ENCODE peak calls at places on chromosomes 7 and 10, in nine cellular contexts. M is CD8-positive, alpha-beta T cell; B is tibial nerve; J is left ventricle myocardium inferior; L is fibroblast of lung; H is PC-9; W is IMR-90; N is AG04450; I is fibroblast of pulmonary artery. F is an unnamed sample.

GRCh38 chr10:117174439-117175214 is 22.7 kb upstream of the KCNK18 start:
- DNase-seq in M (peak; percentile 82), B (peak; percentile 66), J (peak; percentile 60), L (peak; percentile 55), H (peak; percentile 74), W (peak; percentile 57), N (peak; percentile 32), I (peak; percentile 78), F (peak; percentile 71)

GRCh38 chr7:147997636-147998035 is 592.9 kb upstream of the C7orf33 start:
- DNase-seq in M (no peak), B (no peak), J (no peak), L (no peak), H (no peak), W (no peak), N (no peak), I (no peak), F (no peak)

GRCh38 chr7:47803029-47803428 is 145.2 kb downstream of the PKD1L1 start:
- DNase-seq in M (no peak), B (no peak), J (no peak), L (no peak), H (no peak), W (no peak), N (no peak), I (no peak), F (no peak)

GRCh38 chr10:48468866-48469511 is 135.9 kb downstream of the ARHGAP22 start:
- DNase-seq in M (no peak), B (no peak), J (no peak), L (no peak), H (no peak), W (no peak), N (no peak), I (no peak), F (no peak)

GRCh38 chr7:70775570-70776156 is 356.3 kb upstream of the GALNT17 start:
- DNase-seq in M (no peak), B (no peak), J (no peak), L (peak; percentile 30), H (no peak), W (no peak), N (no peak), I (peak; percentile 14), F (no peak)

GRCh38 chr10:98168147-98168546 is 33.7 kb downstream of the R3HCC1L start:
- DNase-seq in M (no peak), B (no peak), J (no peak), L (no peak), H (no peak), W (no peak), N (no peak), I (no peak), F (no peak)

GRCh38 chr7:121107923-121108498 is 119.5 kb downstream of the CPED1 start:
- DNase-seq in M (no peak), B (no peak), J (no peak), L (peak; percentile 55), H (no peak), W (peak; percentile 78), N (no peak), I (peak; percentile 86), F (no peak)

GRCh38 chr10:85851300-85851699 is 515.3 kb downstream of the GRID1 start:
- DNase-seq in M (no peak), B (no peak), J (no peak), L (peak; percentile 82), H (no peak), W (no peak), N (no peak), I (peak; percentile 14), F (no peak)

GRCh38 chr7:55552320-55553086 is 19.8 kb downstream of the VOPP1 start:
- DNase-seq in M (no peak), B (no peak), J (no peak), L (peak; percentile 93), H (peak; percentile 90), W (peak; percentile 90), N (no peak), I (peak; percentile 87), F (peak; percentile 36)

GRCh38 chr7:128393526-128394330 is 16.1 kb downstream of the IMPDH1 start:
- DNase-seq in M (no peak), B (no peak), J (no peak), L (no peak), H (no peak), W (no peak), N (no peak), I (no peak), F (no peak)

GRCh38 chr7:100475549-100475948 is 3.5 kb downstream of the TSC22D4 start:
- DNase-seq in M (peak; percentile 27), B (peak; percentile 72), J (peak; percentile 66), L (no peak), H (no peak), W (no peak), N (no peak), I (no peak), F (no peak)

GRCh38 chr10:69800109-69800508 is 1.6 kb upstream of the COL13A1 start:
- DNase-seq in M (no peak), B (no peak), J (no peak), L (peak; percentile 57), H (peak; percentile 49), W (peak; percentile 75), N (peak; percentile 57), I (peak; percentile 74), F (peak; percentile 70)

GRCh38 chr7:42134276-42134871 is 102.6 kb downstream of the GLI3 start:
- DNase-seq in M (no peak), B (no peak), J (no peak), L (no peak), H (no peak), W (no peak), N (no peak), I (no peak), F (no peak)

GRCh38 chr7:54904986-54905385 is 113.8 kb upstream of the EGFR start:
- DNase-seq in M (no peak), B (no peak), J (no peak), L (no peak), H (no peak), W (no peak), N (no peak), I (no peak), F (no peak)

GRCh38 chr7:40455485-40455884 is 320.7 kb downstream of the SUGCT start:
- DNase-seq in M (no peak), B (no peak), J (no peak), L (no peak), H (no peak), W (peak; percentile 38), N (no peak), I (peak; percentile 73), F (no peak)

GRCh38 chr7:127938588-127938987 is 92.6 kb downstream of the LRRC4 start:
- DNase-seq in M (no peak), B (no peak), J (no peak), L (peak; percentile 89), H (no peak), W (peak; percentile 88), N (peak; percentile 57), I (peak; percentile 73), F (no peak)

GRCh38 chr7:27835408-27835807 is 95.4 kb downstream of the TAX1BP1 start:
- DNase-seq in M (no peak), B (no peak), J (no peak), L (no peak), H (no peak), W (peak; percentile 26), N (no peak), I (peak; percentile 51), F (no peak)

GRCh38 chr7:86733783-86734182 is 90.1 kb downstream of the GRM3 start:
- DNase-seq in M (no peak), B (no peak), J (no peak), L (peak; percentile 24), H (no peak), W (peak; percentile 0), N (no peak), I (peak; percentile 2), F (peak; percentile 8)

GRCh38 chr10:78817361-78817760 is 251.4 kb upstream of the ZMIZ1 start:
- DNase-seq in M (no peak), B (no peak), J (no peak), L (peak; percentile 26), H (no peak), W (no peak), N (no peak), I (peak; percentile 48), F (no peak)

GRCh38 chr10:44017483-44018145 is 367.3 kb downstream of the CXCL12 start:
- DNase-seq in M (no peak), B (no peak), J (no peak), L (no peak), H (no peak), W (no peak), N (no peak), I (no peak), F (no peak)

GRCh38 chr7:134795231-134795630 is 15.8 kb downstream of the CALD1 start:
- DNase-seq in M (no peak), B (no peak), J (no peak), L (no peak), H (no peak), W (no peak), N (no peak), I (no peak), F (no peak)
- TF ChIP-seq CTCF in M (no peak), B (no peak), J (no peak), L (no peak), H (no peak), W (no peak), N (no peak), I (no peak), F (no peak)

GRCh38 chr10:88952647-88953111 is at the start of gene ACTA2:
- DNase-seq in M (no peak), B (no peak), J (peak; percentile 31), L (peak; percentile 94), H (no peak), W (peak; percentile 84), N (peak; percentile 65), I (peak; percentile 72), F (peak; percentile 66)
- H3K4me3 ChIP-seq in M (no peak within 1 kb of the TSS), B (no peak within 1 kb of the TSS), J (peak within 1 kb of the TSS; percentile 51), L (peak within 1 kb of the TSS; percentile 33), H (no peak within 1 kb of the TSS), W (peak within 1 kb of the TSS; percentile 36), N (peak within 1 kb of the TSS; percentile 60), I (peak within 1 kb of the TSS; percentile 49), F (peak within 1 kb of the TSS; percentile 46)

DNA sequence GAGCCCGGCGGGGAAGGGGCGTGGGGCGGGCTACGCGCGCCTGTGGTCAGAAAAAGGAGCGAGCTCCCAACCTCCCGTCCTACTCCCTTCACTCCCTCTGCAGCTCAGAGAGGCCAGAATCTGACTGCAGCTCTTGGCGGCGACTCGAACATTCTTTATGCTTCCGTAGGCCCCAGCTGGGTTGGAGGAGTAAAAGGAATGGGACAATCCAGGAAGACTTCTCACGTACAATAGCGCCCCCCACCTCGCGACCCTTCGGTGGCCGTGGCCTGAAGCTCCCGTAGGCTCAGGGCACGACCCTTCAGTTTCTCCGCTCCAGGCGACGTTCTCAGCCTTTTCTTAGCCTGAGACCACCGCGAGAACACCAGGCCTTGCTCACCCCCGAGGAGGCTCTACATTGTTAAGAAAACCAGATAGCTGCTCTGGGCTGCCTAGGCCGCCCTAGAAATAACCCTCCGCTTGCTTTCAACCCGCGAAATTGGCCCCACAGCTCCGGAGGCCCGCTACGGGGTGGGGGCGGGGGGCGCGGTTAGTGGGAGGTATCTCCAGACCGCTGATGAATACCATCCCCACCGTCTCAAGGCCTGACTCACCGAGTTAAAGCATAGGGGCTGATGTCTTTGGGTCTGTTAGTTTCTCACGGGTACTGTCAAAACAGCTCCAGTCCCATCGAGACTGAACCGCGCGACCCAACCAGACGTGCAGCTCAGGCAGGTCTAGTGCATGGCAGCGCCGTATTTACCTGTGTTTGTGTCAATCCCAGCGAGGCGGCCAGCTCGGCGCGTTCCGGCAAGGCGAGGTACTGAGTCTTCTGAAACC is 3.0 kb downstream of the DLX5 start:
- DNase-seq in M (no peak), B (no peak), J (no peak), L (no peak), H (no peak), W (no peak), N (no peak), I (no peak), F (no peak)
- TF ChIP-seq CTCF in M (no peak), B (no peak), J (no peak), L (no peak), H (no peak), W (no peak), N (no peak), I (no peak), F (no peak)

GRCh38 chr7:24718977-24719491 is 38.2 kb downstream of the GSDME start:
- DNase-seq in M (no peak), B (no peak), J (no peak), L (no peak), H (no peak), W (no peak), N (no peak), I (no peak), F (no peak)
- H3K4me3 ChIP-seq in M (no peak overlapping the region), B (no peak overlapping the region), J (no peak overlapping the region), L (no peak overlapping the region), H (no peak overlapping the region), W (no peak overlapping the region), N (no peak overlapping the region), I (no peak overlapping the region), F (no peak overlapping the region)

F was measured in BE2C.